ENCODE peak calls at places on chromosomes 3 and 15, in four cellular contexts. V is effector memory CD4-positive, alpha-beta T cell; Q is upper lobe of right lung; T is uterus. X is an unnamed sample.

GRCh38 chr3:56997675-56998074 is 62.8 kb upstream of the SPATA12 start:
- DNase-seq in V (no peak), Q (no peak), T (no peak), X (no peak)

GRCh38 chr3:42014443-42014945 is 52.6 kb upstream of the ULK4 start:
- DNase-seq in V (no peak), Q (no peak), T (no peak), X (no peak)

GRCh38 chr15:76140069-76140454 is 80.3 kb downstream of the TMEM266 start:
- DNase-seq in V (no peak), Q (no peak), T (no peak), X (no peak)

GRCh38 chr15:63551400-63551799 is 45.8 kb upstream of the FBXL22 start:
- DNase-seq in V (no peak), Q (no peak), T (no peak), X (no peak)

GRCh38 chr3:30443756-30444673 is 162.4 kb upstream of the TGFBR2 start:
- DNase-seq in V (no peak), Q (no peak), T (no peak), X (no peak)

GRCh38 chr3:17514597-17514996 is 227.8 kb downstream of the TBC1D5 start:
- DNase-seq in V (no peak), Q (no peak), T (no peak), X (no peak)

GRCh38 chr3:52136513-52136912 is 17.7 kb downstream of the POC1A start:
- DNase-seq in V (no peak), Q (no peak), T (peak; percentile 44), X (no peak)

GRCh38 chr3:129855454-129856419 is 37.8 kb downstream of the TMCC1 start:
- DNase-seq in V (no peak), Q (no peak), T (no peak), X (no peak)

GRCh38 chr3:5021571-5022092 is 42.4 kb downstream of the BHLHE40 start:
- DNase-seq in V (no peak), Q (no peak), T (no peak), X (no peak)

GRCh38 chr3:18679226-18679625 is 254.1 kb upstream of the SATB1 start:
- DNase-seq in V (no peak), Q (no peak), T (no peak), X (no peak)

GRCh38 chr3:191369081-191370010 is 39.0 kb upstream of the UTS2B start:
- DNase-seq in V (no peak), Q (no peak), T (no peak), X (no peak)

GRCh38 chr15:101013151-101013550 is 94.0 kb downstream of the LRRK1 start:
- DNase-seq in V (no peak), Q (no peak), T (no peak), X (peak; percentile 56)

GRCh38 chr3:141050576-141050912 is 603 bp upstream of the SPSB4 start:
- DNase-seq in V (no peak), Q (no peak), T (no peak), X (no peak)

GRCh38 chr15:62344806-62345539 is 179.9 kb upstream of the C2CD4B start:
- DNase-seq in V (peak; percentile 11), Q (no peak), T (peak; percentile 39), X (no peak)

GRCh38 chr15:78804391-78804792 is 6.9 kb downstream of the ADAMTS7 start:
- DNase-seq in V (no peak), Q (peak; percentile 48), T (no peak), X (no peak)

GRCh38 chr3:64853456-64853855 is 165.7 kb upstream of the ADAMTS9 start:
- DNase-seq in V (no peak), Q (no peak), T (no peak), X (no peak)

GRCh38 chr3:139472380-139473010 is 3.8 kb downstream of the RBP2 start:
- DNase-seq in V (no peak), Q (no peak), T (no peak), X (no peak)

GRCh38 chr3:12545473-12545791 is at the start of gene MKRN2OS:
- DNase-seq in V (no peak), Q (no peak), T (no peak), X (no peak)

GRCh38 chr3:124850633-124851032 is 36.5 kb downstream of the ITGB5 start:
- DNase-seq in V (no peak), Q (no peak), T (no peak), X (no peak)

GRCh38 chr3:49020335-49021212 is 1.3 kb upstream of the NDUFAF3 start:
- DNase-seq in V (no peak), Q (peak; percentile 88), T (no peak), X (no peak)

GRCh38 chr3:66477846-66478245 is 23.0 kb downstream of the LRIG1 start:
- DNase-seq in V (no peak), Q (no peak), T (no peak), X (no peak)

GRCh38 chr3:65406470-65406869 is 632.2 kb downstream of the MAGI1 start:
- DNase-seq in V (no peak), Q (no peak), T (no peak), X (no peak)

GRCh38 chr3:196983186-196983585 is 14.6 kb upstream of the PIGZ start:
- DNase-seq in V (no peak), Q (no peak), T (no peak), X (no peak)

GRCh38 chr15:88484781-88485246 is 17.3 kb downstream of the MRPS11 start:
- DNase-seq in V (no peak), Q (no peak), T (no peak), X (no peak)

GRCh38 chr3:116473602-116474001 is 28.3 kb upstream of the LSAMP start:
- DNase-seq in V (no peak), Q (no peak), T (no peak), X (no peak)

DNA sequence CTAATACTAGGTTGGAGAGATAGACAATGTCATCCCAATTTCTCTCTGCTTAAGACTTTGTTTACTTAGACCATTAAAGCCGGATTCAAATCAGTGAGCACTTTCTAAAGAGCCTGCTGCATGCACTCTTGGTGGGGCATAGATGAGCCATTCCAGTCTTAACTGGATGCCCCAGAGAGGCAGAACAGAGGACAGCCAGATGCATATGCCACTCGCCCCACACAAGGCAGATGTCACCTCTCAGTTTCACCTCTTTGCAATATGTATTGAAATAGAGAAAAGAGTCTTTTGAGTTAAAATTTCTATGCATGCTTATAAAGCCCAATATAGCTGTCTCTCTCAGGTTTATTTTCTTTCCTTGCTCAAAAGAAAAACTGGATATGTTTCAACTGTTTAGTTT is 89.5 kb downstream of the LARS2 start:
- DNase-seq in V (no peak), Q (no peak), T (no peak), X (no peak)
- H3K9me3 ChIP-seq in V (no peaks in the 10 kb centered on the region), Q (no peaks in the 10 kb centered on the region), T (no peaks in the 10 kb centered on the region), X (no peaks in the 10 kb centered on the region)

GRCh38 chr3:178002113-178002512 is 534.1 kb upstream of the KCNMB2 start:
- DNase-seq in V (no peak), Q (no peak), T (no peak), X (no peak)
- H3K4me3 ChIP-seq in V (no peak overlapping the region), Q (no peak overlapping the region), T (no peak overlapping the region), X (no peak overlapping the region)

GRCh38 chr3:13879946-13880810 is at the start of gene WNT7A:
- DNase-seq in V (peak; percentile 60), Q (peak; percentile 71), T (no peak), X (no peak)

GRCh38 chr3:13878711-13879101 is 1.2 kb downstream of the WNT7A start:
- DNase-seq in V (no peak), Q (peak; percentile 65), T (no peak), X (no peak)

GRCh38 chr3:13879102-13879945 is 547 bp downstream of the WNT7A start:
- DNase-seq in V (no peak), Q (peak; percentile 71), T (no peak), X (no peak)

GRCh38 chr3:13876451-13876850 is 3.4 kb downstream of the WNT7A start:
- DNase-seq in V (no peak), Q (peak; percentile 36), T (no peak), X (no peak)

GRCh38 chr3:13877911-13878710 is 1.8 kb downstream of the WNT7A start:
- DNase-seq in V (no peak), Q (peak; percentile 64), T (no peak), X (no peak)
- H3K9me3 ChIP-seq in V (no peaks in the 10 kb centered on the region), Q (no peaks in the 10 kb centered on the region), T (no peaks in the 10 kb centered on the region), X (no peaks in the 10 kb centered on the region)

DNA sequence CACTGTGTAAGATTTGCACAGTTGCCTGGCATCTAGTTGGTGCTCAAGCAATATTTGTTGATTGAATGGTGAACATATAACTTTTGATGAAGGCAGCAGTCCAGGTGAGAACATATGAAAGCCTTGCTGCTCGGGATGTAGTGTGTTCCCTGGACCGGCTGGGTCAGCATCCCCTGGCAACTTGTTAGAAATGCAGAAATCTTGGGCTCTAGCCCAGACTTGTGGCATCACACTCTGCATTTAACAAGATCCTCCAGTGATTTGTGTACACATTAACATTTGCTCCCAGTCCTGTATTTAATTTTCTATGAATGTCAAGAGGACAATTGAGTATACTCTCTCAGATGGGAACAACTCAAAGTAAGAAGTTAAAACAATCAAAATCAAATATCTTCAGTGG is 69.0 kb upstream of the SAMMSON start:
- DNase-seq in V (no peak), Q (no peak), T (no peak), X (no peak)
- H3K4me3 ChIP-seq in V (no peak overlapping the region), Q (no peak overlapping the region), T (no peak overlapping the region), X (no peak overlapping the region)

X was measured in right atrium auricular region.